ENCODE peak calls at places on chromosomes 13 and 19, in five cellular contexts. N is kidney, B is transverse colon, C is body of pancreas, V is vagina. U is an unnamed sample. For H3K4me1 and H3K36me3, the result is how much of the 10 kb centered on the place peaks cover.

GRCh38 chr19:48842744-48843162 is 6.5 kb upstream of the HSD17B14 start:
- DNase-seq in N (no peak), B (peak), C (peak), V (no peak), U (peak)

GRCh38 chr13:77868717-77869116 is 49.9 kb downstream of the EDNRB start:
- DNase-seq in N (no peak), B (no peak), C (no peak), V (no peak), U (no peak)

GRCh38 chr13:59533561-59534337 is 630.0 kb downstream of the DIAPH3 start:
- DNase-seq in N (no peak), B (no peak), C (no peak), V (no peak), U (no peak)

GRCh38 chr19:801861-802496 is 4.7 kb downstream of the PTBP1 start:
- DNase-seq in N (peak), B (no peak), C (no peak), V (no peak), U (no peak)

GRCh38 chr13:87669379-87669978 is 1.7 kb upstream of the SLITRK5 start:
- DNase-seq in N (no peak), B (no peak), C (no peak), V (no peak), U (peak)

GRCh38 chr19:45401815-45402468 is 2.9 kb downstream of the PPP1R13L start:
- DNase-seq in N (no peak), B (no peak), C (no peak), V (no peak), U (no peak)

GRCh38 chr13:26658491-26658890 is 101.0 kb downstream of the WASF3 start:
- DNase-seq in N (no peak), B (no peak), C (no peak), V (no peak), U (no peak)

GRCh38 chr13:113630296-113630695 is 27.7 kb downstream of the ATP4B start:
- DNase-seq in N (peak), B (no peak), C (no peak), V (no peak), U (no peak)

GRCh38 chr19:12784871-12785430 is 6.3 kb upstream of the JUNB start:
- DNase-seq in N (no peak), B (no peak), C (no peak), V (no peak), U (peak)

GRCh38 chr19:45507864-45508680 is 793 bp downstream of the VASP start:
- DNase-seq in N (peak), B (peak), C (peak), V (no peak), U (no peak)

GRCh38 chr13:42777476-42777875 is 3.9 kb upstream of the FAM216B start:
- DNase-seq in N (no peak), B (no peak), C (no peak), V (no peak), U (no peak)

GRCh38 chr13:102978168-102978567 is 88.0 kb downstream of the SLC10A2 start:
- DNase-seq in N (no peak), B (no peak), C (no peak), V (no peak), U (no peak)

GRCh38 chr19:2150794-2151338 is 500 bp downstream of the AP3D1 start:
- DNase-seq in N (peak), B (peak), C (no peak), V (no peak), U (no peak)

GRCh38 chr13:67776171-67776570 is 546.0 kb upstream of the PCDH9 start:
- DNase-seq in N (no peak), B (no peak), C (no peak), V (no peak), U (no peak)

GRCh38 chr19:996051-996838 is 4.0 kb upstream of the GRIN3B start:
- DNase-seq in N (peak), B (peak), C (peak), V (no peak), U (peak)

GRCh38 chr19:246551-246950 is 44.7 kb downstream of the PLPP2 start:
- DNase-seq in N (peak), B (peak), C (no peak), V (no peak), U (peak)

GRCh38 chr19:5947435-5947834 is 30.5 kb downstream of the RANBP3 start:
- DNase-seq in N (peak), B (peak), C (peak), V (no peak), U (no peak)

GRCh38 chr13:46964789-46965527 is 68.1 kb upstream of the HTR2A start:
- DNase-seq in N (no peak), B (no peak), C (no peak), V (no peak), U (no peak)

GRCh38 chr13:107574517-107575215 is 640.7 kb downstream of the LIG4 start:
- DNase-seq in N (no peak), B (no peak), C (no peak), V (no peak), U (no peak)

GRCh38 chr13:101648766-101649489 is 196.5 kb downstream of the ITGBL1 start:
- DNase-seq in N (no peak), B (no peak), C (no peak), V (no peak), U (no peak)

GRCh38 chr19:45922281-45922680 is 7.7 kb upstream of the NANOS2 start:
- DNase-seq in N (peak), B (no peak), C (no peak), V (no peak), U (no peak)

GRCh38 chr19:44795398-44795987 is 13.4 kb upstream of the BCAM start:
- DNase-seq in N (no peak), B (no peak), C (no peak), V (no peak), U (no peak)

GRCh38 chr13:30735025-30735967 is at the start of gene ALOX5AP:
- DNase-seq in N (no peak), B (peak), C (peak), V (no peak), U (no peak)

GRCh38 chr19:33208371-33208770 is 14.2 kb downstream of the LRP3 start:
- DNase-seq in N (peak), B (no peak), C (no peak), V (no peak), U (no peak)

GRCh38 chr19:5951338-5951861 is 26.5 kb downstream of the RANBP3 start:
- DNase-seq in N (peak), B (no peak), C (no peak), V (no peak), U (no peak)

GRCh38 chr13:50740052-50740741 is 103.3 kb downstream of the DLEU7 start:
- DNase-seq in N (no peak), B (no peak), C (no peak), V (no peak), U (no peak)

GRCh38 chr19:1773173-1773572 is 19.9 kb downstream of the ONECUT3 start:
- DNase-seq in N (no peak), B (no peak), C (no peak), V (no peak), U (no peak)

GRCh38 chr13:85241045-85241444 is 558.2 kb downstream of the SLITRK6 start:
- DNase-seq in N (no peak), B (no peak), C (no peak), V (no peak), U (no peak)

GRCh38 chr13:110634558-110634957 is 19.2 kb downstream of the NAXD start:
- DNase-seq in N (no peak), B (no peak), C (no peak), V (no peak), U (no peak)

GRCh38 chr13:36029171-36029570 is 102.0 kb downstream of the DCLK1 start:
- DNase-seq in N (no peak), B (no peak), C (no peak), V (no peak), U (no peak)

GRCh38 chr19:54137913-54138776 is 583 bp downstream of the CNOT3 start:
- DNase-seq in N (peak), B (peak), C (no peak), V (no peak), U (peak)

GRCh38 chr13:109344552-109345157 is 441.7 kb downstream of the IRS2 start:
- DNase-seq in N (no peak), B (no peak), C (no peak), V (no peak), U (no peak)

GRCh38 chr19:10109528-10109927 is 2.0 kb upstream of the P2RY11 start:
- DNase-seq in N (no peak), B (no peak), C (no peak), V (peak), U (no peak)
- H3K4me1 ChIP-seq in N (under half), B (under half), C (under half), V (under half), U (under half)

GRCh38 chr19:17726136-17726741 is 7.0 kb downstream of the MAP1S start:
- DNase-seq in N (no peak), B (no peak), C (no peak), V (no peak), U (no peak)
- H3K36me3 ChIP-seq in N (under half), B (under half), C (under half), V (half or more), U (half or more)

GRCh38 chr19:30369833-30370232 is 2.4 kb upstream of the ZNF536 start:
- DNase-seq in N (no peak), B (no peak), C (no peak), V (no peak), U (no peak)

GRCh38 chr19:30367421-30367820 is 4.8 kb upstream of the ZNF536 start:
- DNase-seq in N (no peak), B (no peak), C (no peak), V (no peak), U (peak)

GRCh38 chr19:30365121-30365800 is 6.9 kb upstream of the ZNF536 start:
- DNase-seq in N (no peak), B (no peak), C (no peak), V (no peak), U (no peak)

GRCh38 chr19:30366282-30366681 is 5.9 kb upstream of the ZNF536 start:
- DNase-seq in N (no peak), B (no peak), C (no peak), V (no peak), U (no peak)

DNA sequence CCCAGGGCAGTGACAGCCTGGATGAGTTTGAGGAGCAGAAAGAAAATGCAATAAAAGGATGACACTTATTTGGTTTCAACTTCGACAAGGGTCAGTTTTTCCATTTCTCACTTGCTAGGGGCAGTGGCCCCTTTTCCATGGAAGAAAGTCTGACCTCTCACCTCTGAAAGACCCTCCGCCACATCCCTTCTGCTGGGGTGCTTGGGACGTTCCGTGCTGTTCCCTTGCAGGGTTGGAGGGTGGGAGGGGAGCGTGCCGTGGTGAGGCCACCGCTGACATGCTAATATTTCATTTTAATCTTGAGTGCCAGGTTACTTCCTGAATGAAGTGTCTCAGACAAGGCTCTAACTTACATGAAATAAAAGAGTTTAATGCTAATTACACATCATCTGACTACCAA is 5.2 kb upstream of the ZNF536 start:
- DNase-seq in N (no peak), B (no peak), C (no peak), V (no peak), U (no peak)
- H3K4me1 ChIP-seq in N (under half), B (under half), C (under half), V (under half), U (under half)

DNA sequence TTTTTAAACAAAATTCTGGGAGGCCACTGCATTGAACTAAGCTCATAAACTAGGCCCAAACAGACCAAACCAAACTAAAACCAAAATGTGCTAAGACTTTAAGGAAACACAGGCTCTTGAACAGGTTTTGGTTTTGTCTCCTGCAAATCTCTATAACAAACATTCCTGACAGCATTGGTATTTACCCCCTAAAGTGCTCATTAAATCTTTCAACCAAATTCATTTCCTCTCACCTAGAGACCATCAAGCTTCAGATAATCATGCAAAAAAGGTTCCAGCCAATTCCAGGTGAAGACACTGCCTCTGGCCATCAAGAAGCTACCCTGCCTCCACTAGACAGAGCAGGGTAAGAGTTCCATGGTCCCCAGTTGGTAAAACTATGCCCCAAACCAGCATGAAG is 951.2 kb upstream of the MIR17HG start:
- DNase-seq in N (no peak), B (no peak), C (no peak), V (no peak), U (no peak)
- H3K36me3 ChIP-seq in N (under half), B (under half), C (under half), V (under half), U (under half)

DNA sequence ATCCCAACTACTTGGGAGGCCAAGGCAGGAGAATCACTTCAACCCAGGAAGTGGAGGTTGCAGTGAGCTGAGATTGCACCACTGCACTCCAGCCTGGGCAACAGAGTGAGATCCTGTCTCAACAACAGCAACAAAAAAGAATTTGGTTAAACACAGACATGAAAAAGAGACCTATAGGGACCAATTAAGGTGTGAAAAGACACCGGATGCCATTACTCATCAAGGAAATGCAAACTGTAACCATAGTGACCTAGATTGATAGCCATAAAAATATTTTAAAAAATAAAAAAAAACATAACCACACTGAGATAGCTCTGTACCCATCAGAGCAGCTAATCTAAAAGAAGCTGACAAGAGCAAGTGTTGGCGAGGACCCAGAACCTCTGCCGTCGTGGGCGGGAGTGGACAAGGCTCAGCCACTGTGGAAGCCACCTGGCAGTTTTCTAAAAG is 37.1 kb upstream of the ISYNA1 start:
- DNase-seq in N (no peak), B (no peak), C (no peak), V (no peak), U (no peak)
- H3K4me1 ChIP-seq in N (under half), B (under half), C (half or more), V (half or more), U (under half)

DNA sequence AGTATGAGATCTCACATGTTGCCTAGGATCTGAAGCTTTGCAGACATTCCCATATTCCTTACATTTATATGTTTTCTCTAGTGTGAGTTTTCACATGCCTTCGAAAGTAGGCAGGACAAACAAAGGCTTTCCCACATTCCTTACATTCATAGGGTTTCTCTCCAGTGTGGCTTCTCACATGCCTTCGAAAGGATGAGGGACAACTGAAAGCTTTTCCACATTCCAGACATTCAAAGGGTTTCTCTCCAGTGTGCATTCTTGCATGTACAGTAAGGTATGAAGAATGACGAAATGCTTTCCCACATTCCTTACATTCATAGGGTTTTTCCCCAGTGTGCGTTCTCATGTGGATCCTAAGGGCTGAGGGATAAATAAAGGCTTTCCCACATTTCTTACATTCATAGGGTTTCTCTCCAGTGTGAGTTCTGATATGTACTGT is 14.2 kb downstream of the ZNF699 start:
- DNase-seq in N (no peak), B (no peak), C (no peak), V (no peak), U (no peak)
- H3K36me3 ChIP-seq in N (under half), B (under half), C (under half), V (half or more), U (under half)

GRCh38 chr19:35890113-35890650 is 10.2 kb downstream of the NFKBID start:
- DNase-seq in N (no peak), B (no peak), C (no peak), V (no peak), U (no peak)
- H3K4me1 ChIP-seq in N (under half), B (under half), C (under half), V (under half), U (under half)

GRCh38 chr19:16522559-16523377 is 19.5 kb downstream of the CHERP start:
- DNase-seq in N (no peak), B (no peak), C (no peak), V (no peak), U (no peak)

GRCh38 chr19:16520074-16520973 is 21.9 kb downstream of the CHERP start:
- DNase-seq in N (no peak), B (no peak), C (no peak), V (no peak), U (no peak)

GRCh38 chr19:16521715-16522289 is 20.4 kb downstream of the CHERP start:
- DNase-seq in N (no peak), B (no peak), C (no peak), V (no peak), U (no peak)

GRCh38 chr19:16519230-16519687 is 23.0 kb downstream of the CHERP start:
- DNase-seq in N (no peak), B (no peak), C (no peak), V (no peak), U (no peak)

DNA sequence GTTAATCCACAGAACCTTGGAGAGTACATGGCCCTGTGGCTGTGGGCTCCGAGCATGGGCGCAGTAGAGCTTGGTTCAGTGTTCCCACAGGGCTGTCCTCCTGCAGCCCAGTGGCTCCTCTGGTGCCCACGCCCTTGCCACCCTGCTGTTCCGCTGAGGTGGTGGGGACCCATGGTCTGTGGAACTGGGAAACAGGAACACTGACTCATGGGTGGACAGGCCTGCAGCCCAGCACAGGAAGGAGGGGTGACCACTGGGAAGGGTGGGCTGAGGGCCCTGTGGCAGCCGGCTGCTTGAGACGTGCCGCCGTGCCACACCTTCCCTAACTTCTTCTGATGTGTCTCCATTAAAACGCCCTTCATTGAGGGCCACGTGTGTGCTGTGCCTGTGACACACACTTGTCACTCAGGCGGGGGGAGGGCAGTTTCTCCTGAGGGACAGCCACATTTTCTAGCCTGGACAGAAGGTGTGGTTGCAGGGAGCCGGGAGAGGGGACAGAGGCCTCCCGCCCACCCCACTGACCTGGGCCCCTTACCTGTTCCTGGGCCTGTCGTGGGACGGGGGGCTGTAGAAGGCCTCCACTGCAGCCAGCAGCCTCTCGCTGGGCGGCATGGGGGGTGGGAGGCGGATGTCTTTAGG is 21.1 kb downstream of the CHERP start:
- DNase-seq in N (no peak), B (no peak), C (no peak), V (no peak), U (no peak)
- H3K36me3 ChIP-seq in N (under half), B (under half), C (under half), V (half or more), U (half or more)

GRCh38 chr19:17076539-17076919 is 952 bp downstream of the MYO9B start:
- DNase-seq in N (no peak), B (peak), C (no peak), V (no peak), U (no peak)

GRCh38 chr19:17077447-17078028 is 2.0 kb downstream of the MYO9B start:
- DNase-seq in N (no peak), B (no peak), C (no peak), V (no peak), U (no peak)

GRCh38 chr19:17078920-17079709 is 3.5 kb downstream of the MYO9B start:
- DNase-seq in N (no peak), B (no peak), C (peak), V (no peak), U (no peak)

GRCh38 chr19:17079710-17080440 is 4.3 kb downstream of the MYO9B start:
- DNase-seq in N (no peak), B (peak), C (peak), V (no peak), U (peak)

GRCh38 chr19:17078038-17078919 is 2.7 kb downstream of the MYO9B start:
- DNase-seq in N (no peak), B (no peak), C (no peak), V (no peak), U (no peak)
- H3K4me1 ChIP-seq in N (under half), B (under half), C (under half), V (half or more), U (under half)

U was measured in BE2C.